ENCODE peak calls at places on chromosomes 6 and 20, in ten cellular contexts. E is body of pancreas, N is HL-60, T is RWPE2, L is ovary, R is astrocyte, X is MM.1S, W is activated B cell treated with CpG ODN at 0.5 μM for 24 hours, Q is GM12865, C is Panc1. P is an unnamed sample.
A peak's percentile ranks its signal among the peaks of the same experiment; 100 is the strongest.

GRCh38 chr6:83431545-83432165 is 804 bp upstream of the ME1 start:
- DNase-seq in T (no peak), C (no peak), E (peak; percentile 30), N (no peak), X (no peak), L (no peak), R (no peak), W (no peak), Q (peak; percentile 3), P (no peak)

GRCh38 chr20:46358336-46359058 is 47.9 kb downstream of the ELMO2 start:
- DNase-seq in X (no peak), L (no peak), T (peak; percentile 76), C (no peak), E (no peak), Q (no peak), W (no peak), N (no peak), R (no peak), P (no peak)

GRCh38 chr20:60249436-60249835 is 291.2 kb downstream of the CDH26 start:
- DNase-seq in E (no peak), W (no peak), T (peak; percentile 100), N (no peak), Q (no peak), R (peak; percentile 93), L (no peak), X (no peak), C (peak; percentile 52), P (no peak)

GRCh38 chr6:169968541-169969270 is 217.3 kb downstream of the ERMARD start:
- DNase-seq in L (no peak), Q (no peak), E (no peak), T (peak; percentile 26), X (no peak), R (no peak), C (no peak), W (peak; percentile 7), N (no peak), P (no peak)

GRCh38 chr6:107579413-107579812 is 89.5 kb downstream of the SOBP start:
- DNase-seq in N (no peak), R (no peak), Q (no peak), W (no peak), L (no peak), E (no peak), T (no peak), C (no peak), X (no peak), P (no peak)

GRCh38 chr6:11292291-11292552 is 59.8 kb upstream of the NEDD9 start:
- DNase-seq in W (no peak), X (no peak), C (no peak), L (no peak), Q (no peak), N (no peak), E (no peak), R (no peak), T (no peak), P (no peak)

GRCh38 chr6:149128489-149129145 is 188.9 kb upstream of the TAB2 start:
- DNase-seq in R (no peak), L (peak; percentile 26), C (no peak), W (no peak), X (no peak), N (no peak), T (no peak), Q (peak; percentile 26), E (no peak), P (no peak)

GRCh38 chr6:131628726-131629125 is 684 bp upstream of the MED23 start:
- DNase-seq in Q (no peak), W (no peak), X (no peak), T (no peak), N (no peak), L (no peak), C (no peak), E (no peak), R (no peak), P (no peak)

GRCh38 chr20:53692465-53693067 is 98.9 kb upstream of the ZNF217 start:
- DNase-seq in T (no peak), W (no peak), C (no peak), X (no peak), Q (no peak), E (no peak), N (no peak), L (no peak), R (peak; percentile 95), P (no peak)

GRCh38 chr20:13821876-13822275 is 37.0 kb downstream of the NDUFAF5 start:
- DNase-seq in W (no peak), L (no peak), X (no peak), R (peak; percentile 7), E (no peak), T (no peak), Q (no peak), N (peak; percentile 63), C (no peak), P (no peak)

GRCh38 chr6:67933278-67933677 is 701.8 kb upstream of the ADGRB3 start:
- DNase-seq in N (no peak), Q (peak; percentile 31), X (peak; percentile 13), C (no peak), T (no peak), W (no peak), E (no peak), R (no peak), L (no peak), P (no peak)

GRCh38 chr6:161403717-161404116 is 129.9 kb upstream of the AGPAT4 start:
- DNase-seq in R (no peak), W (no peak), T (no peak), N (no peak), E (no peak), L (no peak), X (no peak), C (no peak), Q (no peak), P (no peak)

GRCh38 chr6:110755411-110755834 is 59.8 kb downstream of the CDK19 start:
- DNase-seq in C (no peak), X (no peak), E (no peak), L (no peak), W (no peak), Q (no peak), T (no peak), N (no peak), R (peak; percentile 12), P (no peak)
- TF ChIP-seq CTCF in C (no peak), X (no peak), E (no peak), L (no peak), W (no peak), Q (no peak), T (no peak), N (no peak), R (no peak), P (no peak)

DNA sequence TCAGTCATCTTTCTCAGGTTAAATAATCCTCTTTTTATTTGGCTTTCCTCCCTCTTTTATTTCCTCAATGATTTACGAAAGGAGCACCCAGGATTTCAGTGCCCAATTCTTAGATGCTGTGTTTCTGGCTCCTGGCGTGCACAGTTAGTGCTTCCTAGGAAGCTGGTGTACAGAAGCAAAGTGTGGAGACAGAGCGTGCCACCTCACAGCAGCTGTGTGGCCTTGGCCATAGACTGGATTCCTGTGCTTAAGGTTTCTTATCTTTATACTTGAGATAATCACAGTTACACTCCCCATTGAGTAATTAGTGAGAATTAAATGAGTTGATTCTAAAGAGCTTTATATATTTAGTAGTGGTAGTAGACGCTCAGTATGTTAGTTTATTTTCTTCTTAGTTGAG is 39.7 kb upstream of the GJA1 start:
- DNase-seq in W (no peak), Q (no peak), N (no peak), R (no peak), X (no peak), E (no peak), C (no peak), L (no peak), T (no peak), P (no peak)
- TF ChIP-seq CTCF in W (no peak), Q (no peak), N (no peak), R (no peak), X (no peak), E (no peak), C (no peak), L (no peak), T (no peak), P (no peak)

GRCh38 chr6:139173172-139173571 is 38.3 kb downstream of the HECA start:
- DNase-seq in W (no peak), L (no peak), T (no peak), C (no peak), N (no peak), Q (peak; percentile 24), E (no peak), R (no peak), X (no peak), P (no peak)
- TF ChIP-seq CTCF in W (no peak), L (no peak), T (no peak), C (no peak), N (no peak), Q (no peak), E (no peak), R (no peak), X (no peak), P (peak; percentile 39)

GRCh38 chr6:151365233-151365632 is 26.1 kb downstream of the ZBTB2 start:
- DNase-seq in X (no peak), C (no peak), W (no peak), Q (no peak), N (no peak), L (no peak), T (no peak), R (no peak), E (no peak), P (no peak)

GRCh38 chr6:151372164-151372563 is 19.2 kb downstream of the ZBTB2 start:
- DNase-seq in C (no peak), W (no peak), T (no peak), N (no peak), L (no peak), E (no peak), R (no peak), Q (no peak), X (no peak), P (no peak)

GRCh38 chr6:151374024-151374423 is 17.3 kb downstream of the ZBTB2 start:
- DNase-seq in T (no peak), N (peak; percentile 49), W (no peak), L (no peak), C (no peak), Q (no peak), E (no peak), X (no peak), R (no peak), P (no peak)

GRCh38 chr6:151375833-151376232 is 15.5 kb downstream of the ZBTB2 start:
- DNase-seq in Q (no peak), T (no peak), W (no peak), C (no peak), E (no peak), N (no peak), L (no peak), R (no peak), X (no peak), P (no peak)

GRCh38 chr6:151370509-151371078 is 20.8 kb downstream of the ZBTB2 start:
- DNase-seq in C (no peak), T (no peak), X (no peak), Q (no peak), N (no peak), L (no peak), E (no peak), W (no peak), R (peak; percentile 42), P (no peak)
- TF ChIP-seq CTCF in C (peak; percentile 62), T (peak; percentile 30), X (no peak), Q (no peak), N (no peak), L (no peak), E (no peak), W (no peak), R (peak; percentile 26), P (no peak)

P was measured in CD4-positive, alpha-beta T cell.